ENCODE peak calls at places on chromosomes 12 and 14, in ten cellular contexts. Z, C, L, Y, R, U, T, S, M and I are unnamed samples.

GRCh38 chr12:102948941-102949352 is 8.5 kb upstream of the ASCL1 start:
- DNase-seq in Z (peak), C (peak), L (no peak), Y (peak), R (peak), U (no peak), T (peak), S (no peak), M (peak), I (peak)

GRCh38 chr12:94805749-94806148 is 155.4 kb upstream of the TMCC3 start:
- DNase-seq in Z (no peak), C (no peak), L (no peak), Y (no peak), R (no peak), U (no peak), T (peak), S (no peak), M (no peak), I (no peak)

GRCh38 chr12:57759360-57759980 is 4.6 kb downstream of the MARCHF9 start:
- DNase-seq in Z (peak), C (no peak), L (no peak), Y (no peak), R (no peak), U (no peak), T (no peak), S (no peak), M (no peak), I (peak)

GRCh38 chr12:52280319-52280795 is 5.9 kb downstream of the KRT86 start:
- DNase-seq in Z (peak), C (peak), L (no peak), Y (no peak), R (no peak), U (peak), T (peak), S (peak), M (peak), I (no peak)

GRCh38 chr14:74612346-74613021 is 447 bp upstream of the LTBP2 start:
- DNase-seq in Z (peak), C (peak), L (peak), Y (peak), R (peak), U (peak), T (peak), S (peak), M (no peak), I (peak)

GRCh38 chr12:39199371-39199770 is 243.5 kb downstream of the KIF21A start:
- DNase-seq in Z (no peak), C (no peak), L (no peak), Y (no peak), R (no peak), U (no peak), T (peak), S (no peak), M (no peak), I (no peak)

GRCh38 chr14:60981626-60982455 is 796 bp downstream of the SLC38A6 start:
- DNase-seq in Z (peak), C (no peak), L (no peak), Y (no peak), R (no peak), U (no peak), T (peak), S (no peak), M (no peak), I (no peak)

GRCh38 chr14:61977217-61977616 is 215.0 kb downstream of the SNAPC1 start:
- DNase-seq in Z (no peak), C (no peak), L (no peak), Y (no peak), R (no peak), U (no peak), T (no peak), S (no peak), M (no peak), I (no peak)

GRCh38 chr12:68481181-68481941 is 129.3 kb upstream of the RAP1B start:
- DNase-seq in Z (no peak), C (no peak), L (no peak), Y (no peak), R (no peak), U (no peak), T (peak), S (no peak), M (no peak), I (no peak)

GRCh38 chr12:86772688-86773087 is 516.5 kb upstream of the MGAT4C start:
- DNase-seq in Z (no peak), C (no peak), L (no peak), Y (no peak), R (no peak), U (no peak), T (no peak), S (no peak), M (no peak), I (no peak)

GRCh38 chr12:54588110-54588831 is at the start of gene PPP1R1A:
- DNase-seq in Z (no peak), C (no peak), L (no peak), Y (peak), R (peak), U (no peak), T (peak), S (peak), M (no peak), I (no peak)

GRCh38 chr12:89016970-89017778 is 335.1 kb downstream of the DUSP6 start:
- DNase-seq in Z (peak), C (no peak), L (no peak), Y (no peak), R (no peak), U (peak), T (peak), S (peak), M (peak), I (peak)

GRCh38 chr12:123533672-123534643 is at the start of gene RILPL1:
- DNase-seq in Z (peak), C (peak), L (peak), Y (peak), R (peak), U (peak), T (peak), S (peak), M (no peak), I (peak)

GRCh38 chr14:22819191-22819988 is 4.2 kb upstream of the SLC7A7 start:
- DNase-seq in Z (peak), C (peak), L (no peak), Y (peak), R (peak), U (peak), T (no peak), S (peak), M (no peak), I (no peak)

GRCh38 chr12:9919443-9919842 is 12.7 kb downstream of the CLEC2A start:
- DNase-seq in Z (no peak), C (no peak), L (no peak), Y (no peak), R (no peak), U (no peak), T (no peak), S (no peak), M (no peak), I (no peak)

GRCh38 chr12:20212658-20213387 is 155.5 kb upstream of the PDE3A start:
- DNase-seq in Z (peak), C (peak), L (no peak), Y (peak), R (peak), U (peak), T (peak), S (peak), M (peak), I (no peak)

GRCh38 chr14:91418387-91419043 is 895 bp upstream of the CCDC88C start:
- DNase-seq in Z (peak), C (peak), L (peak), Y (peak), R (peak), U (peak), T (peak), S (peak), M (peak), I (peak)

GRCh38 chr14:68789798-68790655 is 2.8 kb downstream of the ZFP36L1 start:
- DNase-seq in Z (peak), C (no peak), L (no peak), Y (peak), R (peak), U (no peak), T (no peak), S (peak), M (no peak), I (no peak)

GRCh38 chr14:99757331-99758070 is 35.7 kb upstream of the EML1 start:
- DNase-seq in Z (peak), C (peak), L (no peak), Y (no peak), R (no peak), U (no peak), T (peak), S (peak), M (peak), I (no peak)

GRCh38 chr14:68507544-68508081 is 285.3 kb downstream of the ZFP36L1 start:
- DNase-seq in Z (no peak), C (no peak), L (peak), Y (no peak), R (no peak), U (peak), T (no peak), S (no peak), M (no peak), I (no peak)

GRCh38 chr12:7060353-7060954 is at the start of gene C1S:
- DNase-seq in Z (peak), C (peak), L (no peak), Y (peak), R (peak), U (peak), T (peak), S (peak), M (no peak), I (no peak)

GRCh38 chr14:71716371-71716770 is 215.9 kb upstream of the RGS6 start:
- DNase-seq in Z (no peak), C (no peak), L (no peak), Y (no peak), R (no peak), U (no peak), T (no peak), S (no peak), M (no peak), I (no peak)

GRCh38 chr14:54444701-54445100 is 3.5 kb upstream of the CNIH1 start:
- DNase-seq in Z (no peak), C (no peak), L (no peak), Y (no peak), R (no peak), U (no peak), T (no peak), S (no peak), M (no peak), I (no peak)

GRCh38 chr12:132453361-132454133 is 36.4 kb upstream of the FBRSL1 start:
- DNase-seq in Z (no peak), C (no peak), L (no peak), Y (no peak), R (no peak), U (no peak), T (no peak), S (no peak), M (no peak), I (no peak)

DNA sequence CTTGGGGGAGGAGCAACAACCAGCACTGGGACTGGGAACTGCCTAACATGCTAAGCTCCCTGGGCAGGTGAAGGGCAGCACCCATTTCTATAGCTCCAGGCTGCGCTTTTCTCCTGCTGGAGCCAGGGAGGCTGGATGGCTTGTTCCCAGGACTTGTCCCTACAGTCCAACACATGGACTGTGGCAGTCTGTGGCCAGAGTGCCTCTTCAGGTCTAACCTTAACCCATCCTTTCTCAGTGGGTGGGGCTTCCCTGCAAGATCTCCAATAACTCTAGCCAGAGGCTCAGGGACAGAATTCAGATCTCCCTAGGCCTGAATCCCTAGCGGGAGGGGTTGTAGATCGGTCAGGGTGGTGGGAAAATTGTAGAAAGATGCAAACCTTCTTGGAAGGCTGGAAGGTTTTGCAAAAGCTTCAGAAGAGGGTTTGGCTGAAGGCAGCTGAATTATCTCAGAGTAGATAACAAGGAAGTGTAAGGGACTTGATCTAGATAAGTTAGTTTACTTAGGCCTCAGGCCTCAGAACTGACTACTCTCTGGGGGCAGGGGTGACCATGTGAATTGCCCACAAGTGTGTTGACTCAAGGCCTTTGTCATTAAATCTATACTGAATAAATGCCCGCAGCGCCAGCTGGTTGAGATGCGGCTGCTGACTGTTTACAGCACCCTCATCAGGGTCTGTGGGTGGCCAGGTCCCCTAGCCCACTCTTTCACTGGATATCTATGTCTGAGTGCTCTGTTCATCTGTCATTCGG is 60.7 kb downstream of the SSPN start:
- DNase-seq in Z (no peak), C (no peak), L (no peak), Y (no peak), R (no peak), U (no peak), T (no peak), S (no peak), M (no peak), I (no peak)
- H3K27ac ChIP-seq in Z (no peak), C (no peak), L (no peak), Y (no peak), R (no peak), U (no peak), T (no peak), S (no peak), M (no peak), I (no peak)

GRCh38 chr12:114671664-114672476 is 12.1 kb downstream of the TBX3 start:
- DNase-seq in Z (no peak), C (no peak), L (no peak), Y (no peak), R (no peak), U (no peak), T (no peak), S (no peak), M (no peak), I (no peak)

GRCh38 chr12:114670257-114670955 is 13.6 kb downstream of the TBX3 start:
- DNase-seq in Z (no peak), C (no peak), L (no peak), Y (no peak), R (no peak), U (no peak), T (no peak), S (no peak), M (no peak), I (no peak)

GRCh38 chr12:114672817-114673168 is 11.2 kb downstream of the TBX3 start:
- DNase-seq in Z (no peak), C (no peak), L (no peak), Y (no peak), R (no peak), U (no peak), T (no peak), S (no peak), M (no peak), I (no peak)

GRCh38 chr12:114669501-114670256 is 14.3 kb downstream of the TBX3 start:
- DNase-seq in Z (no peak), C (no peak), L (no peak), Y (no peak), R (no peak), U (no peak), T (no peak), S (no peak), M (no peak), I (no peak)

DNA sequence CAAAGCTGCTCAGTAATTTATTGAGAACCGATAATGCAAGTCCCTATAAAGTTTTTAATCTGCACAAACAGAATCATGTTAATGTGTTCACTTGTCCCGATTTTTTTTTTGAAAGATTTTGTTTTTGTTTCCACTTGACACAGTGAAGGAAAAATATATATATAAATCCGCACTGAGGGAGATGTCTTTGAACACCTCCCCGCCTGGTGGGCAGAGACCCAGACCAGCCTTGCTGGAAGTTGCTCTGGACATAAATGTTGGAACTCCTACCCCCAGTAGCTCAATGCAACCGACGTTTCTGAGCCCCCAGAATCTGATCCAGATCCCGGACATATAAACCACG is 12.7 kb downstream of the TBX3 start:
- DNase-seq in Z (no peak), C (no peak), L (no peak), Y (no peak), R (no peak), U (no peak), T (no peak), S (no peak), M (no peak), I (no peak)
- H3K27ac ChIP-seq in Z (no peak), C (no peak), L (no peak), Y (no peak), R (peak), U (peak), T (no peak), S (peak), M (no peak), I (no peak)

DNA sequence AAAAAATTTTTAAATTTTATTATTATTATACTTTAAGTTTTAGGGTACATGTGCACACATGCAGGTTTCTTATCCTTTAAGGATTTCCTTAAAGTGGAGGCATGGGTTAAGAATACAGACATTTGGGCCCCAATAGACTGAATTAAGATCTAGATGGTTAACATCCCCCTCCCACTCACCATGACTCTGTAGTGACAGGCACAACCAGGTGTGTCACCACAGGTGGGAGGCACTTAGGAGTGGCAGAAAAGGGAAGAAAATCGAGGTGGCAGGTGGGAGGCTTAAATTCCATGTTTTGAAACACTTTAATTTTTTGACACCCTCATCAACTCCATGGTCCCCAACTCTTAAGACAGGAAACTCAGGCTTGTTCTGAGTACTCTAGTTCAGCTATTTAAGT is 37.6 kb upstream of the GRIP1 start:
- DNase-seq in Z (no peak), C (no peak), L (no peak), Y (no peak), R (no peak), U (no peak), T (no peak), S (no peak), M (no peak), I (no peak)
- H3K27ac ChIP-seq in Z (no peak), C (no peak), L (no peak), Y (no peak), R (no peak), U (no peak), T (no peak), S (no peak), M (no peak), I (no peak)

DNA sequence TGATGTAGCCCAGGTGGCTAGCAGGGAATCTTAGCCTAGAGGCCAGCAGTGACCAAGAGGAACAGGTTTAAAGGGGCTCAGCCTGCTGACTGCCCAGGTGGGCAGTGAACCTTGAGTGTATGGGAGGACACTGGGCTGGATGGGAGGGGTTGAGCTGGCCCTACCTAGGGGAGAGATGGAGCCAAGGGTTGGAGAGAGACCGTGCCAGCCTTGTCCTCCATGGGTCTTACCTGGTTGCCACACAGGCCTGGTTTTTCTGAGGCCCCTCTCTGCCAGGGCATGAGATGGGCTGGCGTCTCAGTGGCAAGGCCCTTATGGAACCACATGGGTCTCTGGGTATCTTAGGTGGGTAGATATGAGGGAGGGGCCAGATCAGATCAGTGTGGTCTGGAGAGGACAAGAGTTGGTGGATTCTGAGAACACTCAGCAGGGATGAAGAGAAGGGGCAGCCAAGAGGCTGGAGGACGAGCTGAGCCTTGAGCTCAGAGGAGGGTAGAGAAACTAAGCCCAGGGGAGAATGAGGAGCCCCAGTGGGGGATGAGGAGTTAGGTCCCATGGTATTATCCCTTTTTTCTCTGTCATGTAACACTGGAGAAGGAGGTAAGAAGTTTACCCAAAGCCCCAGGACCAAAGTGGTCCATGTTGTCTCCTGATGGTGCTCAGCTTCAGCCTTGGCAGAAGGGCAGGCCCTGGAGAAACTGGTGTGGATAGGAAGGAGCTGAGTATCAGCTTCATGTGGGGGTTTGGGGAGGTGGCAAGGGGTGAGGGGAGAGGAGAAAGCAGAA is 3.7 kb downstream of the GZMB start:
- DNase-seq in Z (no peak), C (no peak), L (no peak), Y (no peak), R (no peak), U (no peak), T (no peak), S (no peak), M (no peak), I (no peak)
- H3K27ac ChIP-seq in Z (no peak), C (no peak), L (no peak), Y (no peak), R (no peak), U (no peak), T (no peak), S (no peak), M (no peak), I (no peak)